ENCODE peak calls at places on chromosomes 12 and 14, in ten cellular contexts. Y, L, M, N, B, I, S, R, Z and T are unnamed samples.

GRCh38 chr12:102917026-102917787 is at the start of gene PAH:
- DNase-seq in I (no peak), M (peak), B (peak), R (peak), Y (peak), S (no peak), Z (no peak), N (no peak), L (peak), T (no peak)

GRCh38 chr14:96091149-96091693 is 52.1 kb downstream of the C14orf132 start:
- DNase-seq in R (no peak), Z (no peak), S (no peak), N (no peak), L (peak), M (no peak), I (no peak), Y (no peak), B (no peak), T (no peak)

GRCh38 chr12:115543269-115543668 is 734.2 kb downstream of the MED13L start:
- DNase-seq in Y (no peak), Z (no peak), L (no peak), I (no peak), S (no peak), M (no peak), B (no peak), R (no peak), N (no peak), T (no peak)

GRCh38 chr12:48788522-48788851 is 402 bp downstream of the ADCY6 start:
- DNase-seq in Z (no peak), I (no peak), S (no peak), Y (no peak), R (no peak), B (no peak), N (no peak), L (no peak), M (no peak), T (no peak)

GRCh38 chr14:100471451-100472093 is 115.6 kb downstream of the BEGAIN start:
- DNase-seq in B (no peak), R (no peak), N (no peak), I (no peak), L (peak), Z (no peak), M (no peak), Y (no peak), S (no peak), T (no peak)

GRCh38 chr12:88266851-88267360 is 124.8 kb downstream of the TMTC3 start:
- DNase-seq in N (no peak), L (no peak), I (no peak), Y (no peak), S (no peak), R (no peak), B (no peak), Z (no peak), M (no peak), T (peak)

GRCh38 chr12:81573228-81573627 is 185.9 kb downstream of the PPFIA2 start:
- DNase-seq in N (no peak), Z (no peak), I (no peak), R (no peak), L (no peak), Y (no peak), B (no peak), S (no peak), M (no peak), T (no peak)

GRCh38 chr12:49008943-49009342 is 9.6 kb downstream of the PRKAG1 start:
- DNase-seq in Z (no peak), R (no peak), M (no peak), I (no peak), B (no peak), N (no peak), L (no peak), Y (no peak), S (no peak), T (no peak)

GRCh38 chr14:24080888-24081738 is 9.8 kb downstream of the CPNE6 start:
- DNase-seq in Y (peak), S (peak), L (peak), M (peak), R (no peak), N (no peak), Z (peak), I (peak), B (no peak), T (no peak)

GRCh38 chr14:97164014-97164413 is 366.8 kb downstream of the VRK1 start:
- DNase-seq in R (no peak), S (no peak), Y (no peak), I (no peak), Z (no peak), N (no peak), M (no peak), B (no peak), L (no peak), T (no peak)

GRCh38 chr12:70639535-70639934 is 2.3 kb upstream of the PTPRB start:
- DNase-seq in I (no peak), L (no peak), R (no peak), M (no peak), B (no peak), N (no peak), Y (no peak), Z (no peak), S (no peak), T (no peak)

GRCh38 chr12:70638639-70639349 is 1.6 kb upstream of the PTPRB start:
- DNase-seq in S (no peak), I (no peak), M (no peak), Z (no peak), B (no peak), Y (no peak), L (no peak), R (no peak), N (no peak), T (no peak)

GRCh38 chr12:70637686-70638085 is 457 bp upstream of the PTPRB start:
- DNase-seq in I (no peak), Y (no peak), Z (no peak), N (no peak), B (no peak), R (no peak), M (no peak), S (no peak), L (no peak), T (no peak)

GRCh38 chr12:70637286-70637685 is at the start of gene PTPRB:
- DNase-seq in M (no peak), B (no peak), Z (no peak), I (no peak), L (no peak), N (no peak), S (no peak), Y (no peak), R (no peak), T (no peak)

GRCh38 chr12:70635713-70636112 is 1.5 kb downstream of the PTPRB start:
- DNase-seq in M (no peak), S (no peak), Z (no peak), L (no peak), I (no peak), B (no peak), N (no peak), Y (no peak), R (no peak), T (no peak)
- H3K4me3 ChIP-seq in M (no peak), S (no peak), Z (no peak), L (no peak), I (no peak), B (no peak), N (no peak), Y (no peak), R (peak), T (no peak)

GRCh38 chr14:104135121-104135903 is 3.1 kb upstream of the KIF26A start:
- DNase-seq in Z (peak), Y (no peak), L (peak), R (peak), N (no peak), B (no peak), S (peak), I (no peak), M (no peak), T (no peak)
- H3K4me3 ChIP-seq in Z (no peak), Y (no peak), L (peak), R (no peak), N (no peak), B (no peak), S (no peak), I (no peak), M (no peak), T (no peak)

DNA sequence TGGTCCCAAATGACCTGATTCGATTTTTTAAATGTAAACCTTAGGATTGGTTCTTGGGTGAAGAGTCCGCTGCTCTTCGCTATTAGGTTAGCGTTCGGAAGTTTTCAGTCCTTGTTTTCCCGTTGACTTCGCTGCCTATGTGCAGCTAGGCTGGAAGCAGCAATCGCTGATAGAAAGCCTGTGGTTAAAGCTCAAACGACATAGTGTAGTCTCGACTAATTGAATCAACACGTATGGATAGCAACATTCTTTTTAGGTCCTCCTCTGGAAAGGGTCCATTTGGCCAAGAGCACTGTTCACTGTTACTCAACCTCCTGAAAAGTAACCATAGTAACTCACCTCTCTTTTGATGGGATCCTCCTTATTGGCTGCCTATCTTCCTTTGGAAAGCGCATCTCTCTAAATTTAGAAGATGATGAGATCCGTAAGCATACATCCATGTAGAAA is 355.5 kb downstream of the SNAPC1 start:
- DNase-seq in S (no peak), Y (no peak), N (no peak), Z (no peak), B (no peak), R (no peak), M (no peak), L (no peak), I (no peak), T (no peak)
- H3K4me3 ChIP-seq in S (no peak), Y (no peak), N (peak), Z (no peak), B (peak), R (peak), M (no peak), L (peak), I (no peak), T (no peak)

DNA sequence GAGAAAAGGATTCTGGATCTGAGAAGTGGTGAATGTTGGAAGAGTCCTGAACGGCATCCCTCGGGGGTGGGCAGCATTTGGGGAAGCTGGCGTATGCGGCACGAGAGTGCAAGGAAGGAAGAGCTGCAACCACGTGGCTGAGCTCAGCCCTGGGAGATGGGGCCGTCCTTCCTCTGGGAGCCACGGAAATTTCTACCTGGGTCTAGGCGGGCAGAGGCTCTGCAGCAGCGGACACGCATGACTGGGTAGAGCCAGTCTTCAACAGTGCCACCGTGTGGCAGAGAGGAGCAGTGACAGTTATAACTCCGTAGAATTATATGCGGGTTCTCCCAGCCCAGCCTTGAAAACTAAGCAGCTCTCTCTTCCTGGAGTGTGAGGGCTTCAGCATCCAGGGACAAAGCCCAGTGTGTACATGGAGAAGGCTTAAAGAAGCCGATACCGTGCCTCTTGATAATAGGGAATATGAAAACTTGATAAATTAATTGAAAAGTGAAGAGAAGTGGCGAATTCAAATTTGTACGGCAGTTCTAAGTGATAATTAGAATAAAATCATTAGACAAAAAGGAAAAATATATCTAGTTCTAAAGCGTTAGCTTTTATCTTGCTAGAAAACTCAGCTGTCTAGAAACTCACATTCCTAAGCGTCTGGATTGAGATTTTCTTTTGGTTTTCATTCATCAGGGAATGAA is 82.9 kb upstream of the STXBP6 start:
- DNase-seq in Y (peak), Z (peak), L (peak), B (peak), N (no peak), I (peak), M (peak), R (peak), S (peak), T (peak)
- H3K4me3 ChIP-seq in Y (no peak), Z (no peak), L (no peak), B (no peak), N (no peak), I (no peak), M (no peak), R (no peak), S (no peak), T (no peak)

GRCh38 chr12:121590476-121591143 is 9.8 kb upstream of the KDM2B start:
- DNase-seq in N (no peak), R (no peak), Z (no peak), I (peak), B (peak), M (no peak), S (no peak), Y (no peak), L (no peak), T (no peak)
- H3K4me3 ChIP-seq in N (peak), R (peak), Z (no peak), I (peak), B (peak), M (peak), S (peak), Y (no peak), L (no peak), T (no peak)

GRCh38 chr14:55103005-55103640 is 25.9 kb upstream of the LGALS3 start:
- DNase-seq in S (peak), Y (peak), N (peak), M (peak), L (no peak), I (peak), B (peak), Z (peak), R (peak), T (peak)
- H3K4me3 ChIP-seq in S (no peak), Y (peak), N (peak), M (no peak), L (no peak), I (peak), B (peak), Z (no peak), R (no peak), T (no peak)

GRCh38 chr12:66352899-66353298 is 50.6 kb downstream of the HELB start:
- DNase-seq in R (no peak), Y (no peak), N (no peak), S (no peak), I (no peak), Z (no peak), B (no peak), L (no peak), M (no peak), T (no peak)
- H3K4me3 ChIP-seq in R (no peak), Y (no peak), N (no peak), S (no peak), I (no peak), Z (no peak), B (no peak), L (no peak), M (no peak), T (no peak)

GRCh38 chr14:26595922-26596721 is 1.7 kb downstream of the NOVA1 start:
- DNase-seq in B (no peak), S (no peak), Z (no peak), R (no peak), Y (no peak), I (no peak), L (no peak), M (no peak), N (no peak), T (no peak)

GRCh38 chr14:26597136-26598080 is at the start of gene NOVA1:
- DNase-seq in Y (peak), Z (peak), M (peak), S (peak), R (peak), L (peak), B (peak), N (no peak), I (no peak), T (no peak)

GRCh38 chr14:26594756-26595545 is 2.9 kb downstream of the NOVA1 start:
- DNase-seq in S (no peak), R (no peak), B (no peak), L (no peak), Z (no peak), Y (no peak), N (no peak), M (no peak), I (no peak), T (no peak)

GRCh38 chr14:26598081-26598671 is 343 bp upstream of the NOVA1 start:
- DNase-seq in L (peak), S (peak), I (no peak), R (peak), N (peak), M (peak), Z (peak), Y (peak), B (peak), T (peak)

GRCh38 chr14:26596722-26597030 is 1.2 kb downstream of the NOVA1 start:
- DNase-seq in R (no peak), I (no peak), Y (peak), B (no peak), Z (no peak), L (no peak), M (peak), N (no peak), S (peak), T (no peak)
- H3K4me3 ChIP-seq in R (peak), I (no peak), Y (peak), B (peak), Z (peak), L (peak), M (peak), N (peak), S (peak), T (peak)